ENCODE peak calls at places on chromosome 15, in ten cellular contexts. One of them, this sample, is unnamed.

GRCh38 chr15:73781038-73781925 is 28.1 kb upstream of the INSYN1 start:
- DNase-seq in neuronal stem cell: no peak
- DNase-seq in iPS DF 6.9: peak; percentile 41
- DNase-seq in psoas muscle: no peak
- DNase-seq in aorta: no peak
- DNase-seq in mesendoderm: peak; percentile 68
- DNase-seq in neural progenitor cell: no peak
- DNase-seq in left ventricle myocardium inferior: no peak
- DNase-seq in cardiac muscle cell: peak; percentile 50
- DNase-seq in HCT116: no peak
- DNase-seq in this sample: no peak

GRCh38 chr15:67138946-67139855 is 73.8 kb downstream of the SMAD3 start:
- DNase-seq in neuronal stem cell: no peak
- DNase-seq in iPS DF 6.9: no peak
- DNase-seq in psoas muscle: no peak
- DNase-seq in aorta: no peak
- DNase-seq in mesendoderm: no peak
- DNase-seq in neural progenitor cell: no peak
- DNase-seq in left ventricle myocardium inferior: no peak
- DNase-seq in cardiac muscle cell: peak; percentile 36
- DNase-seq in HCT116: no peak
- DNase-seq in this sample: no peak

GRCh38 chr15:51759557-51760070 is 8.2 kb downstream of the TMOD2 start:
- DNase-seq in neuronal stem cell: no peak
- DNase-seq in iPS DF 6.9: no peak
- DNase-seq in psoas muscle: no peak
- DNase-seq in aorta: no peak
- DNase-seq in mesendoderm: peak; percentile 60
- DNase-seq in neural progenitor cell: peak; percentile 27
- DNase-seq in left ventricle myocardium inferior: peak; percentile 50
- DNase-seq in cardiac muscle cell: peak; percentile 98
- DNase-seq in HCT116: no peak
- DNase-seq in this sample: no peak

GRCh38 chr15:45604321-45604720 is 17.1 kb downstream of the BLOC1S6 start:
- DNase-seq in neuronal stem cell: no peak
- DNase-seq in iPS DF 6.9: no peak
- DNase-seq in psoas muscle: no peak
- DNase-seq in aorta: no peak
- DNase-seq in mesendoderm: no peak
- DNase-seq in neural progenitor cell: no peak
- DNase-seq in left ventricle myocardium inferior: no peak
- DNase-seq in cardiac muscle cell: no peak
- DNase-seq in HCT116: no peak
- DNase-seq in this sample: no peak

GRCh38 chr15:31228980-31229826 is 97.4 kb upstream of the KLF13 start:
- DNase-seq in neuronal stem cell: no peak
- DNase-seq in iPS DF 6.9: no peak
- DNase-seq in psoas muscle: no peak
- DNase-seq in aorta: no peak
- DNase-seq in mesendoderm: peak; percentile 53
- DNase-seq in neural progenitor cell: peak; percentile 42
- DNase-seq in left ventricle myocardium inferior: no peak
- DNase-seq in cardiac muscle cell: no peak
- DNase-seq in HCT116: no peak
- DNase-seq in this sample: peak; percentile 87

GRCh38 chr15:25169318-25169717 is 214.5 kb downstream of the SNRPN start:
- DNase-seq in neuronal stem cell: no peak
- DNase-seq in iPS DF 6.9: no peak
- DNase-seq in psoas muscle: peak; percentile 5
- DNase-seq in aorta: peak; percentile 42
- DNase-seq in mesendoderm: no peak
- DNase-seq in neural progenitor cell: no peak
- DNase-seq in left ventricle myocardium inferior: no peak
- DNase-seq in cardiac muscle cell: no peak
- DNase-seq in HCT116: no peak
- DNase-seq in this sample: peak; percentile 57

GRCh38 chr15:29623240-29623639 is 199.0 kb downstream of the TJP1 start:
- DNase-seq in neuronal stem cell: no peak
- DNase-seq in iPS DF 6.9: no peak
- DNase-seq in psoas muscle: no peak
- DNase-seq in aorta: no peak
- DNase-seq in mesendoderm: peak; percentile 17
- DNase-seq in neural progenitor cell: no peak
- DNase-seq in left ventricle myocardium inferior: no peak
- DNase-seq in cardiac muscle cell: no peak
- DNase-seq in HCT116: no peak
- DNase-seq in this sample: no peak

GRCh38 chr15:99707481-99708270 is 25.6 kb downstream of the LYSMD4 start:
- DNase-seq in neuronal stem cell: no peak
- DNase-seq in iPS DF 6.9: no peak
- DNase-seq in psoas muscle: no peak
- DNase-seq in aorta: no peak
- DNase-seq in mesendoderm: no peak
- DNase-seq in neural progenitor cell: no peak
- DNase-seq in left ventricle myocardium inferior: no peak
- DNase-seq in cardiac muscle cell: no peak
- DNase-seq in HCT116: no peak
- DNase-seq in this sample: no peak

GRCh38 chr15:48954538-48954937 is 9.2 kb downstream of the SHC4 start:
- DNase-seq in neuronal stem cell: no peak
- DNase-seq in iPS DF 6.9: no peak
- DNase-seq in psoas muscle: no peak
- DNase-seq in aorta: peak; percentile 80
- DNase-seq in mesendoderm: peak; percentile 76
- DNase-seq in neural progenitor cell: peak; percentile 9
- DNase-seq in left ventricle myocardium inferior: no peak
- DNase-seq in cardiac muscle cell: peak; percentile 52
- DNase-seq in HCT116: no peak
- DNase-seq in this sample: no peak

DNA sequence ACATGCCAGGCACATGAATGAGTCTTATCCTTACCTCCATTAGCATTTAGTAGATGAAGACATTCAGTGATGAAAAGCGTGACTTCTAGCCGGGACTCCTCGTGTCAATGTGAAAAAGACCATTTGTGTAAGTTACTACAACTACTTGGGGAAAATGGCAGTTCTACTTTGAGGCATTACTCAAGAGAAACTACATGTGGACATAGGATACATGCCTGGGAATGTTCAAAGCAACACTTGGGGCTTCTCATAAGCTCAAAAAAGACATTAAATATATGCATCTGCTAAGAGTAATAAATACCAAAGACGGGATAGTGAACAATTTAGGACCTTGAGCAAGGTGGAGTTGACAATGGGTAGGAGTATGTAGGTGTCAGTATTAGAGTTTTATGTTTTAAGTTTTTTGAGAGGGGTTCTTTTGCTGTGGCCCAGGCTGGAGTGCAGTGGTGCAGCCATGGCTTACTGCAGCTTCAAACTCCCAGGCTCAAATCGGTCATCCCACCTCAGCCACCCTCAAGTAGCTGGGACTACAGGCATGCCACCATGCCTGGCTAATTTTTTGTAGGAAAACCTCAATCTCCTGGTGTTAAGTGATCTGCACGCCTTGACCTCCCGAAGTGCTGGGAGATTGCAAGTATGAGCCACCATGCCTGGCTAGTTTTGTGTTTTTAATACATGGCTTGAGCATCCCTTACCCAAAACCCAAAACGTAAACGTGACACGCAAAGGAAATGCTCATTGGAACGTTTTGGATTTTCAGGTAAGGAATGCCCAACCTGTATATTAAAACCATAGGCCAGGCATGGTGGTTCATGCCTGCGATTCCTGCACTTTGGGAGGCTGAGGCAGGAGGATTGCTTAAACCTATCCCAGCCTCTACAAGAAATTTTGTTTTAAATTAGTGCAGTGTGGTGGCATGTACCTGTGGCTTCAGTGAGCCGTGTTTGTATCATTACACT is 3.9 kb downstream of the RPLP1 start:
- DNase-seq in neuronal stem cell: no peak
- DNase-seq in iPS DF 6.9: no peak
- DNase-seq in psoas muscle: no peak
- DNase-seq in aorta: no peak
- DNase-seq in mesendoderm: no peak
- DNase-seq in neural progenitor cell: no peak
- DNase-seq in left ventricle myocardium inferior: no peak
- DNase-seq in cardiac muscle cell: no peak
- DNase-seq in HCT116: no peak
- DNase-seq in this sample: no peak
- H3K27ac ChIP-seq in neuronal stem cell: no peak overlapping the region
- H3K27ac ChIP-seq in iPS DF 6.9: no peak overlapping the region
- H3K27ac ChIP-seq in psoas muscle: peak overlapping the region; percentile 98
- H3K27ac ChIP-seq in aorta: no peak overlapping the region
- H3K27ac ChIP-seq in mesendoderm: no peak overlapping the region
- H3K27ac ChIP-seq in neural progenitor cell: peak overlapping the region; percentile 21
- H3K27ac ChIP-seq in left ventricle myocardium inferior: peak overlapping the region; percentile 29
- H3K27ac ChIP-seq in cardiac muscle cell: peak overlapping the region; percentile 59
- H3K27ac ChIP-seq in HCT116: no peak overlapping the region
- H3K27ac ChIP-seq in this sample: no peak overlapping the region

GRCh38 chr15:77276943-77277342 is 143.0 kb downstream of the PEAK1 start:
- DNase-seq in neuronal stem cell: no peak
- DNase-seq in iPS DF 6.9: no peak
- DNase-seq in psoas muscle: no peak
- DNase-seq in aorta: no peak
- DNase-seq in mesendoderm: no peak
- DNase-seq in neural progenitor cell: no peak
- DNase-seq in left ventricle myocardium inferior: no peak
- DNase-seq in cardiac muscle cell: no peak
- DNase-seq in HCT116: no peak
- DNase-seq in this sample: no peak

GRCh38 chr15:77285057-77285456 is 134.8 kb downstream of the PEAK1 start:
- DNase-seq in neuronal stem cell: no peak
- DNase-seq in iPS DF 6.9: no peak
- DNase-seq in psoas muscle: no peak
- DNase-seq in aorta: no peak
- DNase-seq in mesendoderm: no peak
- DNase-seq in neural progenitor cell: no peak
- DNase-seq in left ventricle myocardium inferior: no peak
- DNase-seq in cardiac muscle cell: no peak
- DNase-seq in HCT116: no peak
- DNase-seq in this sample: no peak

GRCh38 chr15:77282333-77282732 is 137.6 kb downstream of the PEAK1 start:
- DNase-seq in neuronal stem cell: peak; percentile 11
- DNase-seq in iPS DF 6.9: peak; percentile 13
- DNase-seq in psoas muscle: no peak
- DNase-seq in aorta: no peak
- DNase-seq in mesendoderm: peak; percentile 20
- DNase-seq in neural progenitor cell: peak; percentile 45
- DNase-seq in left ventricle myocardium inferior: no peak
- DNase-seq in cardiac muscle cell: peak; percentile 48
- DNase-seq in HCT116: no peak
- DNase-seq in this sample: no peak
- H3K4me3 ChIP-seq in neuronal stem cell: no peak overlapping the region
- H3K4me3 ChIP-seq in iPS DF 6.9: no peak overlapping the region
- H3K4me3 ChIP-seq in psoas muscle: no peak overlapping the region
- H3K4me3 ChIP-seq in aorta: no peak overlapping the region
- H3K4me3 ChIP-seq in mesendoderm: no peak overlapping the region
- H3K4me3 ChIP-seq in neural progenitor cell: no peak overlapping the region
- H3K4me3 ChIP-seq in left ventricle myocardium inferior: no peak overlapping the region
- H3K4me3 ChIP-seq in cardiac muscle cell: no peak overlapping the region
- H3K4me3 ChIP-seq in HCT116: no peak overlapping the region
- H3K4me3 ChIP-seq in this sample: no peak overlapping the region

DNA sequence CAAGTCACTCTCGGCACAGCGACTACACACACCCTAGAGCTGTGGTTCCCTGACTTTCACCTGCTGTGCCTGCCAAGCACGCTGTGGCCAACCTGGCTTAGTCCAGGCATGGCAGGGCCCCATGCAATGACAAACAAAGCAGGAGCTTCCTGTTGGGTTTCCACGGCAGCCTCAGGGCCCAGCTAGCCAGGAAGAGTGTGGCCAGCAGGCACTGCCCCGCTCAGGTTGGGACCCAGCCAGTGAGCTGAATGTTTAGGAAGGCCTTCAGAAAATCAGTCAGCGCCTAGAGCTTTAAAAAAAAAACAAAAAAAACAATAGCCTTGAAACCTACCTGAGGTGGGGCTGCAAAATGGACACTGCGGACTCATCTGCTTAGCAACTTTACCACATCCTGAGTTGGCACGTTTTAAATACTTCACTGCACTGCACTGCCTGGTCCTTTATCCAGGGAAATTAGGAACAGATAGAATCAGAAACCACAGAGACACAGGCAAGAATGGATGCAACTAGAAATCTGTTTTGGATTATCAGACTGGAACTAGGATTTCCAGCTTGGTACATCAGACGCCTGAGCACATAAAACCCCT is 36.3 kb upstream of the LDHAL6B start:
- DNase-seq in neuronal stem cell: no peak
- DNase-seq in iPS DF 6.9: no peak
- DNase-seq in psoas muscle: peak; percentile 58
- DNase-seq in aorta: peak; percentile 87
- DNase-seq in mesendoderm: peak; percentile 55
- DNase-seq in neural progenitor cell: peak; percentile 27
- DNase-seq in left ventricle myocardium inferior: no peak
- DNase-seq in cardiac muscle cell: peak; percentile 45
- DNase-seq in HCT116: no peak
- DNase-seq in this sample: peak; percentile 50
- H3K27ac ChIP-seq in neuronal stem cell: no peak overlapping the region
- H3K27ac ChIP-seq in iPS DF 6.9: no peak overlapping the region
- H3K27ac ChIP-seq in psoas muscle: peak overlapping the region; percentile 47
- H3K27ac ChIP-seq in aorta: peak overlapping the region; percentile 99
- H3K27ac ChIP-seq in mesendoderm: no peak overlapping the region
- H3K27ac ChIP-seq in neural progenitor cell: no peak overlapping the region
- H3K27ac ChIP-seq in left ventricle myocardium inferior: peak overlapping the region; percentile 13
- H3K27ac ChIP-seq in cardiac muscle cell: no peak overlapping the region
- H3K27ac ChIP-seq in HCT116: peak overlapping the region; percentile 13
- H3K27ac ChIP-seq in this sample: peak overlapping the region; percentile 82

GRCh38 chr15:65369148-65369547 is 8.7 kb downstream of the IGDCC3 start:
- DNase-seq in neuronal stem cell: no peak
- DNase-seq in iPS DF 6.9: no peak
- DNase-seq in psoas muscle: no peak
- DNase-seq in aorta: no peak
- DNase-seq in mesendoderm: no peak
- DNase-seq in neural progenitor cell: no peak
- DNase-seq in left ventricle myocardium inferior: no peak
- DNase-seq in cardiac muscle cell: no peak
- DNase-seq in HCT116: no peak
- DNase-seq in this sample: no peak
- H3K4me3 ChIP-seq in neuronal stem cell: no peak overlapping the region
- H3K4me3 ChIP-seq in iPS DF 6.9: no peak overlapping the region
- H3K4me3 ChIP-seq in psoas muscle: no peak overlapping the region
- H3K4me3 ChIP-seq in aorta: no peak overlapping the region
- H3K4me3 ChIP-seq in mesendoderm: no peak overlapping the region
- H3K4me3 ChIP-seq in neural progenitor cell: peak overlapping the region; percentile 28
- H3K4me3 ChIP-seq in left ventricle myocardium inferior: no peak overlapping the region
- H3K4me3 ChIP-seq in cardiac muscle cell: no peak overlapping the region
- H3K4me3 ChIP-seq in HCT116: no peak overlapping the region
- H3K4me3 ChIP-seq in this sample: no peak overlapping the region

DNA sequence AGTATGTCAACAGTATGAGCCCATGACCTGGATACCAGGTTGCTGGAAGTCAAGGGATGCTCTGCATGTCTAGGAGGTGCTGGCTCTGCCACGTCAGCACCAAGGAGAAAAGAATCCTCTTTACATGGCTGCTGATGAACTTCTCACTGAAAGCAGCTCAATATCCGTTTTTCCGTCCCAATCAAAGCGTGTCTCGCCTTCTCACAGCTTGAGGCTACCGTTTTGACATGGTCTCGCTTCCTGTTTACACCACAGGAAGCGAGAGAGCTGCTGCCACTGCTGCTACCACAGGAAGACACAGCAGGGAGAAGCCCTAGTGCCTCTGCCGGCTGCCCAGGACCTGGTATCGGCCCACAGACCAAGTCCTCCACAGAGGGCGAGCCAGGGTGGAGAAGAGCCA is 27.3 kb downstream of the STARD5 start:
- DNase-seq in neuronal stem cell: no peak
- DNase-seq in iPS DF 6.9: no peak
- DNase-seq in psoas muscle: no peak
- DNase-seq in aorta: no peak
- DNase-seq in mesendoderm: peak; percentile 54
- DNase-seq in neural progenitor cell: no peak
- DNase-seq in left ventricle myocardium inferior: peak; percentile 47
- DNase-seq in cardiac muscle cell: no peak
- DNase-seq in HCT116: no peak
- DNase-seq in this sample: no peak
- H3K27ac ChIP-seq in neuronal stem cell: no peak overlapping the region
- H3K27ac ChIP-seq in iPS DF 6.9: no peak overlapping the region
- H3K27ac ChIP-seq in psoas muscle: peak overlapping the region; percentile 60
- H3K27ac ChIP-seq in aorta: no peak overlapping the region
- H3K27ac ChIP-seq in mesendoderm: no peak overlapping the region
- H3K27ac ChIP-seq in neural progenitor cell: no peak overlapping the region
- H3K27ac ChIP-seq in left ventricle myocardium inferior: peak overlapping the region; percentile 69
- H3K27ac ChIP-seq in cardiac muscle cell: no peak overlapping the region
- H3K27ac ChIP-seq in HCT116: no peak overlapping the region
- H3K27ac ChIP-seq in this sample: peak overlapping the region; percentile 84